ENCODE peak calls at places on chromosomes 11 and 22, in eight cellular contexts. One of them, this sample, is unnamed.

GRCh38 chr11:11594162-11594561 is 27.6 kb downstream of the GALNT18 start:
- DNase-seq in epithelial cell of proximal tubule: no peak
- DNase-seq in pons: no peak
- DNase-seq in gastrocnemius medialis: no peak
- DNase-seq in CD4-positive, CD25-positive, alpha-beta regulatory T cell: no peak
- DNase-seq in activated CD8-positive, alpha-beta memory T cell treated with anti-CD3 and anti-CD28 coated beads for 1 hour: no peak
- DNase-seq in mesendoderm: no peak
- DNase-seq in NCI-H526: no peak
- DNase-seq in this sample: no peak

GRCh38 chr11:75013051-75013450 is 24.3 kb downstream of the NEU3 start:
- DNase-seq in epithelial cell of proximal tubule: no peak
- DNase-seq in pons: no peak
- DNase-seq in gastrocnemius medialis: peak
- DNase-seq in CD4-positive, CD25-positive, alpha-beta regulatory T cell: no peak
- DNase-seq in activated CD8-positive, alpha-beta memory T cell treated with anti-CD3 and anti-CD28 coated beads for 1 hour: no peak
- DNase-seq in mesendoderm: peak
- DNase-seq in NCI-H526: no peak
- DNase-seq in this sample: no peak

GRCh38 chr11:102580185-102580951 is 44.8 kb downstream of the MMP20 start:
- DNase-seq in epithelial cell of proximal tubule: peak
- DNase-seq in pons: no peak
- DNase-seq in gastrocnemius medialis: no peak
- DNase-seq in CD4-positive, CD25-positive, alpha-beta regulatory T cell: no peak
- DNase-seq in activated CD8-positive, alpha-beta memory T cell treated with anti-CD3 and anti-CD28 coated beads for 1 hour: no peak
- DNase-seq in mesendoderm: no peak
- DNase-seq in NCI-H526: no peak
- DNase-seq in this sample: no peak

GRCh38 chr11:117218133-117218915 is 13.5 kb downstream of the PCSK7 start:
- DNase-seq in epithelial cell of proximal tubule: no peak
- DNase-seq in pons: no peak
- DNase-seq in gastrocnemius medialis: peak
- DNase-seq in CD4-positive, CD25-positive, alpha-beta regulatory T cell: no peak
- DNase-seq in activated CD8-positive, alpha-beta memory T cell treated with anti-CD3 and anti-CD28 coated beads for 1 hour: no peak
- DNase-seq in mesendoderm: no peak
- DNase-seq in NCI-H526: no peak
- DNase-seq in this sample: peak

GRCh38 chr11:35029979-35030378 is 109.0 kb upstream of the CD44 start:
- DNase-seq in epithelial cell of proximal tubule: no peak
- DNase-seq in pons: no peak
- DNase-seq in gastrocnemius medialis: no peak
- DNase-seq in CD4-positive, CD25-positive, alpha-beta regulatory T cell: no peak
- DNase-seq in activated CD8-positive, alpha-beta memory T cell treated with anti-CD3 and anti-CD28 coated beads for 1 hour: no peak
- DNase-seq in mesendoderm: peak
- DNase-seq in NCI-H526: peak
- DNase-seq in this sample: no peak

GRCh38 chr22:38148252-38148651 is 33.4 kb downstream of the PLA2G6 start:
- DNase-seq in epithelial cell of proximal tubule: peak
- DNase-seq in pons: no peak
- DNase-seq in gastrocnemius medialis: no peak
- DNase-seq in CD4-positive, CD25-positive, alpha-beta regulatory T cell: no peak
- DNase-seq in activated CD8-positive, alpha-beta memory T cell treated with anti-CD3 and anti-CD28 coated beads for 1 hour: no peak
- DNase-seq in mesendoderm: peak
- DNase-seq in NCI-H526: no peak
- DNase-seq in this sample: no peak

GRCh38 chr11:46039990-46040389 is 81.3 kb downstream of the PHF21A start:
- DNase-seq in epithelial cell of proximal tubule: no peak
- DNase-seq in pons: no peak
- DNase-seq in gastrocnemius medialis: no peak
- DNase-seq in CD4-positive, CD25-positive, alpha-beta regulatory T cell: no peak
- DNase-seq in activated CD8-positive, alpha-beta memory T cell treated with anti-CD3 and anti-CD28 coated beads for 1 hour: no peak
- DNase-seq in mesendoderm: no peak
- DNase-seq in NCI-H526: no peak
- DNase-seq in this sample: no peak

GRCh38 chr11:126546191-126546590 is 190.7 kb downstream of the ST3GAL4 start:
- DNase-seq in epithelial cell of proximal tubule: no peak
- DNase-seq in pons: no peak
- DNase-seq in gastrocnemius medialis: no peak
- DNase-seq in CD4-positive, CD25-positive, alpha-beta regulatory T cell: no peak
- DNase-seq in activated CD8-positive, alpha-beta memory T cell treated with anti-CD3 and anti-CD28 coated beads for 1 hour: no peak
- DNase-seq in mesendoderm: peak
- DNase-seq in NCI-H526: no peak
- DNase-seq in this sample: no peak

GRCh38 chr11:114412946-114413345 is 12.5 kb downstream of the RBM7 start:
- DNase-seq in epithelial cell of proximal tubule: no peak
- DNase-seq in pons: no peak
- DNase-seq in gastrocnemius medialis: no peak
- DNase-seq in CD4-positive, CD25-positive, alpha-beta regulatory T cell: no peak
- DNase-seq in activated CD8-positive, alpha-beta memory T cell treated with anti-CD3 and anti-CD28 coated beads for 1 hour: no peak
- DNase-seq in mesendoderm: no peak
- DNase-seq in NCI-H526: no peak
- DNase-seq in this sample: no peak

GRCh38 chr22:24090581-24090980 is 79.5 kb downstream of the CABIN1 start:
- DNase-seq in epithelial cell of proximal tubule: no peak
- DNase-seq in pons: no peak
- DNase-seq in gastrocnemius medialis: no peak
- DNase-seq in CD4-positive, CD25-positive, alpha-beta regulatory T cell: no peak
- DNase-seq in activated CD8-positive, alpha-beta memory T cell treated with anti-CD3 and anti-CD28 coated beads for 1 hour: no peak
- DNase-seq in mesendoderm: no peak
- DNase-seq in NCI-H526: no peak
- DNase-seq in this sample: peak

GRCh38 chr11:78424334-78425270 is 7.0 kb upstream of the GAB2 start:
- DNase-seq in epithelial cell of proximal tubule: no peak
- DNase-seq in pons: peak
- DNase-seq in gastrocnemius medialis: no peak
- DNase-seq in CD4-positive, CD25-positive, alpha-beta regulatory T cell: no peak
- DNase-seq in activated CD8-positive, alpha-beta memory T cell treated with anti-CD3 and anti-CD28 coated beads for 1 hour: no peak
- DNase-seq in mesendoderm: no peak
- DNase-seq in NCI-H526: no peak
- DNase-seq in this sample: no peak

GRCh38 chr11:60164550-60165075 is 18.3 kb downstream of the MS4A6A start:
- DNase-seq in epithelial cell of proximal tubule: no peak
- DNase-seq in pons: no peak
- DNase-seq in gastrocnemius medialis: no peak
- DNase-seq in CD4-positive, CD25-positive, alpha-beta regulatory T cell: no peak
- DNase-seq in activated CD8-positive, alpha-beta memory T cell treated with anti-CD3 and anti-CD28 coated beads for 1 hour: no peak
- DNase-seq in mesendoderm: no peak
- DNase-seq in NCI-H526: peak
- DNase-seq in this sample: no peak

GRCh38 chr11:32751381-32751780 is 43.1 kb downstream of the CCDC73 start:
- DNase-seq in epithelial cell of proximal tubule: no peak
- DNase-seq in pons: no peak
- DNase-seq in gastrocnemius medialis: no peak
- DNase-seq in CD4-positive, CD25-positive, alpha-beta regulatory T cell: no peak
- DNase-seq in activated CD8-positive, alpha-beta memory T cell treated with anti-CD3 and anti-CD28 coated beads for 1 hour: no peak
- DNase-seq in mesendoderm: peak
- DNase-seq in NCI-H526: no peak
- DNase-seq in this sample: no peak

GRCh38 chr11:20154381-20154780 is 5.9 kb downstream of the DBX1 start:
- DNase-seq in epithelial cell of proximal tubule: no peak
- DNase-seq in pons: no peak
- DNase-seq in gastrocnemius medialis: no peak
- DNase-seq in CD4-positive, CD25-positive, alpha-beta regulatory T cell: no peak
- DNase-seq in activated CD8-positive, alpha-beta memory T cell treated with anti-CD3 and anti-CD28 coated beads for 1 hour: no peak
- DNase-seq in mesendoderm: peak
- DNase-seq in NCI-H526: no peak
- DNase-seq in this sample: no peak

GRCh38 chr11:68142028-68142412 is 20.8 kb upstream of the CHKA start:
- DNase-seq in epithelial cell of proximal tubule: no peak
- DNase-seq in pons: peak
- DNase-seq in gastrocnemius medialis: no peak
- DNase-seq in CD4-positive, CD25-positive, alpha-beta regulatory T cell: no peak
- DNase-seq in activated CD8-positive, alpha-beta memory T cell treated with anti-CD3 and anti-CD28 coated beads for 1 hour: no peak
- DNase-seq in mesendoderm: no peak
- DNase-seq in NCI-H526: no peak
- DNase-seq in this sample: no peak

GRCh38 chr11:68040121-68040956 is 1.5 kb downstream of the TCIRG1 start:
- DNase-seq in epithelial cell of proximal tubule: no peak
- DNase-seq in pons: peak
- DNase-seq in gastrocnemius medialis: peak
- DNase-seq in CD4-positive, CD25-positive, alpha-beta regulatory T cell: no peak
- DNase-seq in activated CD8-positive, alpha-beta memory T cell treated with anti-CD3 and anti-CD28 coated beads for 1 hour: no peak
- DNase-seq in mesendoderm: peak
- DNase-seq in NCI-H526: peak
- DNase-seq in this sample: peak

GRCh38 chr11:128409476-128409875 is 177.9 kb downstream of the ETS1 start:
- DNase-seq in epithelial cell of proximal tubule: no peak
- DNase-seq in pons: no peak
- DNase-seq in gastrocnemius medialis: no peak
- DNase-seq in CD4-positive, CD25-positive, alpha-beta regulatory T cell: no peak
- DNase-seq in activated CD8-positive, alpha-beta memory T cell treated with anti-CD3 and anti-CD28 coated beads for 1 hour: no peak
- DNase-seq in mesendoderm: no peak
- DNase-seq in NCI-H526: no peak
- DNase-seq in this sample: no peak

GRCh38 chr11:81915045-81915444 is 818.6 kb downstream of the FAM181B start:
- DNase-seq in epithelial cell of proximal tubule: no peak
- DNase-seq in pons: no peak
- DNase-seq in gastrocnemius medialis: no peak
- DNase-seq in CD4-positive, CD25-positive, alpha-beta regulatory T cell: no peak
- DNase-seq in activated CD8-positive, alpha-beta memory T cell treated with anti-CD3 and anti-CD28 coated beads for 1 hour: no peak
- DNase-seq in mesendoderm: no peak
- DNase-seq in NCI-H526: no peak
- DNase-seq in this sample: no peak

GRCh38 chr22:29480512-29481264 is 670 bp downstream of the NEFH start:
- DNase-seq in epithelial cell of proximal tubule: no peak
- DNase-seq in pons: no peak
- DNase-seq in gastrocnemius medialis: no peak
- DNase-seq in CD4-positive, CD25-positive, alpha-beta regulatory T cell: peak
- DNase-seq in activated CD8-positive, alpha-beta memory T cell treated with anti-CD3 and anti-CD28 coated beads for 1 hour: no peak
- DNase-seq in mesendoderm: peak
- DNase-seq in NCI-H526: peak
- DNase-seq in this sample: no peak

GRCh38 chr11:10878408-10879214 is 20.8 kb upstream of the ZBED5 start:
- DNase-seq in epithelial cell of proximal tubule: peak
- DNase-seq in pons: peak
- DNase-seq in gastrocnemius medialis: no peak
- DNase-seq in CD4-positive, CD25-positive, alpha-beta regulatory T cell: no peak
- DNase-seq in activated CD8-positive, alpha-beta memory T cell treated with anti-CD3 and anti-CD28 coated beads for 1 hour: no peak
- DNase-seq in mesendoderm: peak
- DNase-seq in NCI-H526: peak
- DNase-seq in this sample: no peak

GRCh38 chr11:77999446-77999845 is 5.0 kb upstream of the INTS4 start:
- DNase-seq in epithelial cell of proximal tubule: no peak
- DNase-seq in pons: no peak
- DNase-seq in gastrocnemius medialis: no peak
- DNase-seq in CD4-positive, CD25-positive, alpha-beta regulatory T cell: no peak
- DNase-seq in activated CD8-positive, alpha-beta memory T cell treated with anti-CD3 and anti-CD28 coated beads for 1 hour: no peak
- DNase-seq in mesendoderm: no peak
- DNase-seq in NCI-H526: no peak
- DNase-seq in this sample: no peak

GRCh38 chr22:33821290-33821689 is 99.0 kb downstream of the LARGE1 start:
- DNase-seq in epithelial cell of proximal tubule: no peak
- DNase-seq in pons: no peak
- DNase-seq in gastrocnemius medialis: no peak
- DNase-seq in CD4-positive, CD25-positive, alpha-beta regulatory T cell: no peak
- DNase-seq in activated CD8-positive, alpha-beta memory T cell treated with anti-CD3 and anti-CD28 coated beads for 1 hour: no peak
- DNase-seq in mesendoderm: no peak
- DNase-seq in NCI-H526: no peak
- DNase-seq in this sample: no peak

This sample was measured in tibial artery.